ENCODE peak calls at places on chromosomes 12 and 14, in five cellular contexts. B, F, U, A and J are unnamed samples.

GRCh38 chr12:132070298-132070697 is 73.8 kb downstream of the DDX51 start:
- DNase-seq in B (no peak), F (no peak), U (no peak), A (no peak), J (no peak)

GRCh38 chr12:86137936-86138335 is 118.3 kb downstream of the MGAT4C start:
- DNase-seq in B (peak), F (no peak), U (no peak), A (no peak), J (peak)

GRCh38 chr14:65361920-65362319 is 50.6 kb upstream of the FUT8 start:
- DNase-seq in B (peak), F (no peak), U (no peak), A (no peak), J (peak)

GRCh38 chr12:57091633-57092528 is 3.0 kb downstream of the NAB2 start:
- DNase-seq in B (no peak), F (no peak), U (no peak), A (no peak), J (no peak)

GRCh38 chr14:65415613-65416012 is 3.1 kb downstream of the FUT8 start:
- DNase-seq in B (no peak), F (peak), U (no peak), A (no peak), J (no peak)

GRCh38 chr14:64931123-64931522 is 11.4 kb downstream of the GPX2 start:
- DNase-seq in B (no peak), F (no peak), U (no peak), A (no peak), J (no peak)

GRCh38 chr12:3564861-3565260 is 73.9 kb downstream of the PRMT8 start:
- DNase-seq in B (no peak), F (no peak), U (no peak), A (no peak), J (no peak)

GRCh38 chr12:117514016-117514415 is 152.6 kb upstream of the NOS1 start:
- DNase-seq in B (no peak), F (peak), U (no peak), A (no peak), J (no peak)

GRCh38 chr12:56243731-56244181 is 13.9 kb downstream of the SLC39A5 start:
- DNase-seq in B (no peak), F (no peak), U (no peak), A (no peak), J (no peak)

DNA sequence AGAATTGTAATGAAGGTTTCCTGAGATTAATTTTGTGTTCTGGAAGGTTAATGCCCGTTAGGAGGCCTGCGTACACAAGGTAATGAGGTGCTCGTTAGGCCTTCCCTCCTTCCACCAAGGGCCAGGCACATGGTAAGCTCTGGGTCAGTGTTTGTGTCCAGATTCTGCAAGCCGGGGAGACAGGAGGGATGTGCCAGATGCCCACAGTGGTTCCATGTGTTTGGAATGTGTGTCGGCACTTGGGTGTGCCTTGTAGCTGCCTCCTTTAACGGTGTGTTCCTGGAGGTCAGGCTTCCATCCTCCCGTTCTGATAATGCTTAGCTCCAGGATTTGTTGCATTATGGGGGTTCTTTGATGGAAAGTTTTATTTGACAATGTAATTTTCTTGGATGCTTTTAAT is 5.7 kb downstream of the TRAF3 start:
- DNase-seq in B (no peak), F (no peak), U (no peak), A (no peak), J (no peak)
- H3K4me2 ChIP-seq in B (no peak), F (no peak), U (no peak), A (no peak), J (no peak)

GRCh38 chr12:24997496-24997895 is 48.6 kb upstream of the BCAT1 start:
- DNase-seq in B (no peak), F (no peak), U (no peak), A (no peak), J (peak)
- H3K4me2 ChIP-seq in B (no peak), F (no peak), U (no peak), A (no peak), J (no peak)

DNA sequence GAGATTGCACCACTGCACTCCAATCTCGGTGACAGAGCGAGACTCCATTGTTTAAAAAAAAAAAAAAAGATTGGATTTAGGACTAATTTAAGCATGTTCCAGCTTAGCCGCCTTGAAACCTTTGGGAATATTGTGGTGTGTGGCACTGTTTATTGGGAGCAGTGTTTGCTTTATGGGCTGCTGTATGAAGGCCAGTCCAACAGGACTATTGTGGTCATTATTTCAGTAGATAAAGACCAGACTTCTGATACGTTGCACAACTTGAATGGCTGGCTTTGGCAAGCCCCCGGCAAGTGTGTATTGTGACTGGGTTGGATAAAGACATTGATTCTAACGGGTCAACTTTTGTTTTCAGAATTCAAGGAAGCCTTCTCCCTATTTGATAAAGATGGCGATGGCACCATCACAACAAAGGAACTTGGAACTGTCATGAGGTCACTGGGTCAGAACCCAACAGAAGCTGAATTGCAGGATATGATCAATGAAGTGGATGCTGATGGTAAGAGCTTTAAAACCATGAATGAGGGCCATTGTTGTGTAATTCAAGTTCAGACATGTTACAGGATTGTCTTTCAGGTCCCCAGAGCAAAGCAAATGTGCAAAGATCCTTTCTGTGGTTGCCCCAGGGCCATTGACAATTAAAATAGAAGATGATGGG is 4.2 kb downstream of the CALM1 start:
- DNase-seq in B (no peak), F (no peak), U (no peak), A (no peak), J (no peak)
- H3K4me2 ChIP-seq in B (no peak), F (no peak), U (no peak), A (no peak), J (no peak)

DNA sequence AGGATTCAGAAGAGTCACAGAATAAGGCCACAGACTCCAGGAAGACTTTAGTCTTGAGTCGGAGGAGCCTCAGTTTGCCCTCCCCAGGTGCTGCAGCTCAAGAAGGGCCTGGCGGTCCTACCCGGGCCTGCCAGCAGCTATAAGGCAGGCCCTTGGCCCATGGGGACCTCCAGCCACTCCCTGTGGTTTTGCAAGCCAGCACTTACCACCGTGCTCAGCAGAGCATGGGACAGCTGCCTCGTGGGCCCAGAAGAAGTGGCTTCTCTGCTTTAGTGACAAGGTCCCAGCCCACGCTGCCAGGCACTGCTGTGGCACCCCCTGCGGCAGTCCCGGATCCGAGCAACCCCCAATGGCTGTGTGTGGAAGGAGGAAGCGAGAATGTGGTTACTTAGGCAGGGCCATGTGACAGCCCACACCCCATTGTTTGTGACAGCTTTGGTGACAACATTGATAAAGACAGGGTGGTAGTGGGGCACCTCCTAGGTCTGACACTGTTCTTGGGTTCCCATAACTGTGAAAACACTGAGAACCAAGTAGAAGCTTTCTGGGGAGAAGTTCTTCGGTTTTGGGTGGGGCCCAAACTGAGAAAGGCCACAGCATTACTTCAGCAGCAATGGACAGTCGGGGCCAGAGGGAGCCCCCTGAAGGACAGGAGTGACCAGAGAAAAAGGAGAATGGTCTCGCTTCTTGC is at the start of gene SELPLG:
- DNase-seq in B (no peak), F (no peak), U (peak), A (no peak), J (no peak)
- H3K4me2 ChIP-seq in B (no peak), F (no peak), U (no peak), A (peak), J (no peak)

DNA sequence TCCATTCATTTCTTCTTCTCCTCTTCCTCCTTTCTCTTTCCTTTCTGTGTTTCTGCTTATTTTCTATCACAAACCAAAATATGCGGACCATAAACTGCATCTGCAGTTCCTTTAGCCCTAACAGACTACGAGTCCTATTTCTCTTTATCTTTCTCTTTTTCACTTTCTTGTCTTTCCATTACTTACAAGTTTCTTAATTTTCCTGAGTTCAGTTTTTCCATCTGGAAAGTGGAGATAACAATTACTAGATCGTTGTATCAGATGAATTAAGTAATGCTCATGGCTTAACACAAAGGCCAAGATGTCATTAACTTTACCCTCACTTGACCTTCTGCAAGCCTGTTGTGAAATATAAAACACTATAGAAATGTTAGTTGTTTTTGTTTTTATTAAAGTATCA is 983 bp upstream of the COPS7A start:
- DNase-seq in B (no peak), F (no peak), U (no peak), A (no peak), J (no peak)
- H3K4me2 ChIP-seq in B (no peak), F (peak), U (peak), A (peak), J (no peak)